ENCODE peak calls at places on chromosomes 12 and 14, in four cellular contexts. One of them, this sample, is unnamed.

GRCh38 chr14:68770553-68771286 is 22.1 kb downstream of the ZFP36L1 start:
- DNase-seq in GM13977: no peak
- DNase-seq in HEK293T: no peak
- DNase-seq in stimulated activated naive CD4-positive, alpha-beta T cell: no peak
- DNase-seq in this sample: no peak

GRCh38 chr14:35196571-35196970 is 74.2 kb downstream of the PRORP start:
- DNase-seq in HEK293T: no peak
- DNase-seq in GM13977: no peak
- DNase-seq in stimulated activated naive CD4-positive, alpha-beta T cell: no peak
- DNase-seq in this sample: no peak

GRCh38 chr12:24363177-24363754 is 413.8 kb upstream of the SOX5 start:
- DNase-seq in HEK293T: no peak
- DNase-seq in GM13977: no peak
- DNase-seq in stimulated activated naive CD4-positive, alpha-beta T cell: no peak
- DNase-seq in this sample: no peak

GRCh38 chr12:67827820-67828383 is 161.3 kb upstream of the IFNG-AS1 start:
- DNase-seq in stimulated activated naive CD4-positive, alpha-beta T cell: no peak
- DNase-seq in HEK293T: peak
- DNase-seq in GM13977: peak
- DNase-seq in this sample: no peak

GRCh38 chr14:96502621-96503251 is 554 bp downstream of the PAPOLA start:
- DNase-seq in HEK293T: peak
- DNase-seq in GM13977: peak
- DNase-seq in stimulated activated naive CD4-positive, alpha-beta T cell: peak
- DNase-seq in this sample: peak

GRCh38 chr12:80205960-80206359 is 106.6 kb downstream of the OTOGL start:
- DNase-seq in stimulated activated naive CD4-positive, alpha-beta T cell: no peak
- DNase-seq in HEK293T: no peak
- DNase-seq in GM13977: no peak
- DNase-seq in this sample: no peak

GRCh38 chr12:59559702-59560101 is 36.1 kb upstream of the SLC16A7 start:
- DNase-seq in HEK293T: no peak
- DNase-seq in GM13977: no peak
- DNase-seq in stimulated activated naive CD4-positive, alpha-beta T cell: no peak
- DNase-seq in this sample: no peak

GRCh38 chr14:67240168-67240932 is 885 bp upstream of the PALS1 start:
- DNase-seq in GM13977: peak
- DNase-seq in stimulated activated naive CD4-positive, alpha-beta T cell: no peak
- DNase-seq in HEK293T: peak
- DNase-seq in this sample: peak

GRCh38 chr12:71942259-71942658 is 3.6 kb downstream of the TPH2 start:
- DNase-seq in HEK293T: no peak
- DNase-seq in stimulated activated naive CD4-positive, alpha-beta T cell: no peak
- DNase-seq in GM13977: no peak
- DNase-seq in this sample: no peak

GRCh38 chr12:54173906-54174471 is 14.8 kb downstream of the SMUG1 start:
- DNase-seq in GM13977: no peak
- DNase-seq in stimulated activated naive CD4-positive, alpha-beta T cell: no peak
- DNase-seq in HEK293T: no peak
- DNase-seq in this sample: no peak

GRCh38 chr12:26338574-26339572 is 143.5 kb downstream of the SSPN start:
- DNase-seq in HEK293T: no peak
- DNase-seq in GM13977: no peak
- DNase-seq in stimulated activated naive CD4-positive, alpha-beta T cell: no peak
- DNase-seq in this sample: no peak

GRCh38 chr12:109997393-109997792 is 1.2 kb upstream of the GIT2 start:
- DNase-seq in stimulated activated naive CD4-positive, alpha-beta T cell: no peak
- DNase-seq in GM13977: no peak
- DNase-seq in HEK293T: no peak
- DNase-seq in this sample: no peak

GRCh38 chr14:50964683-50965390 is 20.6 kb upstream of the PYGL start:
- DNase-seq in GM13977: no peak
- DNase-seq in HEK293T: no peak
- DNase-seq in stimulated activated naive CD4-positive, alpha-beta T cell: no peak
- DNase-seq in this sample: no peak

GRCh38 chr12:114013601-114014345 is 47.6 kb upstream of the RBM19 start:
- DNase-seq in HEK293T: peak
- DNase-seq in stimulated activated naive CD4-positive, alpha-beta T cell: no peak
- DNase-seq in GM13977: no peak
- DNase-seq in this sample: peak

GRCh38 chr14:100640481-100641273 is 53.5 kb upstream of the BEGAIN start:
- DNase-seq in GM13977: peak
- DNase-seq in HEK293T: no peak
- DNase-seq in stimulated activated naive CD4-positive, alpha-beta T cell: peak
- DNase-seq in this sample: no peak

GRCh38 chr14:104746951-104747481 is 5.9 kb upstream of the SIVA1 start:
- DNase-seq in GM13977: no peak
- DNase-seq in HEK293T: no peak
- DNase-seq in stimulated activated naive CD4-positive, alpha-beta T cell: no peak
- DNase-seq in this sample: no peak

GRCh38 chr14:93109572-93110481 is 5.9 kb downstream of the ITPK1 start:
- DNase-seq in GM13977: no peak
- DNase-seq in stimulated activated naive CD4-positive, alpha-beta T cell: no peak
- DNase-seq in HEK293T: no peak
- DNase-seq in this sample: no peak

GRCh38 chr14:24167527-24168114 is 4.3 kb upstream of the REC8 start:
- DNase-seq in stimulated activated naive CD4-positive, alpha-beta T cell: no peak
- DNase-seq in HEK293T: no peak
- DNase-seq in GM13977: no peak
- DNase-seq in this sample: no peak

GRCh38 chr12:111756681-111757080 is 10.1 kb upstream of the ALDH2 start:
- DNase-seq in HEK293T: no peak
- DNase-seq in GM13977: no peak
- DNase-seq in stimulated activated naive CD4-positive, alpha-beta T cell: no peak
- DNase-seq in this sample: no peak

GRCh38 chr14:100675664-100676063 is 51.0 kb upstream of the DLK1 start:
- DNase-seq in GM13977: no peak
- DNase-seq in HEK293T: no peak
- DNase-seq in stimulated activated naive CD4-positive, alpha-beta T cell: no peak
- DNase-seq in this sample: no peak

GRCh38 chr14:26687438-26687837 is 89.6 kb upstream of the NOVA1 start:
- DNase-seq in GM13977: no peak
- DNase-seq in HEK293T: no peak
- DNase-seq in stimulated activated naive CD4-positive, alpha-beta T cell: no peak
- DNase-seq in this sample: no peak

GRCh38 chr12:17108877-17109520 is 503.0 kb upstream of the LMO3 start:
- DNase-seq in GM13977: no peak
- DNase-seq in stimulated activated naive CD4-positive, alpha-beta T cell: no peak
- DNase-seq in HEK293T: peak
- DNase-seq in this sample: no peak

GRCh38 chr14:99191663-99192621 is 80.1 kb downstream of the BCL11B start:
- DNase-seq in GM13977: no peak
- DNase-seq in HEK293T: no peak
- DNase-seq in stimulated activated naive CD4-positive, alpha-beta T cell: peak
- DNase-seq in this sample: no peak

GRCh38 chr14:74566174-74567125 is 45.6 kb downstream of the LTBP2 start:
- DNase-seq in stimulated activated naive CD4-positive, alpha-beta T cell: no peak
- DNase-seq in GM13977: no peak
- DNase-seq in HEK293T: no peak
- DNase-seq in this sample: peak

GRCh38 chr12:117699575-117699974 is 269.2 kb downstream of the KSR2 start:
- DNase-seq in stimulated activated naive CD4-positive, alpha-beta T cell: no peak
- DNase-seq in GM13977: no peak
- DNase-seq in HEK293T: no peak
- DNase-seq in this sample: no peak

GRCh38 chr12:19288603-19289244 is 150.6 kb upstream of the AEBP2 start:
- DNase-seq in GM13977: peak
- DNase-seq in stimulated activated naive CD4-positive, alpha-beta T cell: no peak
- DNase-seq in HEK293T: peak
- DNase-seq in this sample: peak